ENCODE peak calls at places on chromosomes 12 and 14, in four cellular contexts. Z is adipocyte; P is GM06990; Y is effector CD4-positive, alpha-beta T cell. Q is an unnamed sample.

GRCh38 chr12:67434653-67435375 is 165.7 kb downstream of the CAND1 start:
- DNase-seq in P (no peak), Y (no peak), Z (peak), Q (peak)

GRCh38 chr12:43245947-43246346 is 306.1 kb downstream of the ADAMTS20 start:
- DNase-seq in Z (no peak), Y (no peak), P (no peak), Q (no peak)

GRCh38 chr12:112309797-112310196 is 72.4 kb downstream of the HECTD4 start:
- DNase-seq in Z (peak), P (peak), Y (no peak), Q (peak)

GRCh38 chr14:84493779-84494178 is 1036.2 kb upstream of the FLRT2 start:
- DNase-seq in P (no peak), Y (no peak), Z (no peak), Q (peak)

GRCh38 chr12:50387972-50388478 is 8.4 kb downstream of the FAM186A start:
- DNase-seq in Z (peak), P (no peak), Y (no peak), Q (no peak)

GRCh38 chr12:131223791-131224567 is 270.3 kb downstream of the ADGRD1 start:
- DNase-seq in Z (no peak), P (no peak), Y (no peak), Q (no peak)

GRCh38 chr12:89976866-89977265 is 268.2 kb upstream of the ATP2B1 start:
- DNase-seq in Z (no peak), Y (no peak), P (no peak), Q (no peak)

GRCh38 chr14:72904840-72905561 is 11.1 kb upstream of the DPF3 start:
- DNase-seq in P (no peak), Z (peak), Y (peak), Q (peak)

GRCh38 chr12:111768159-111768895 is 1.6 kb downstream of the ALDH2 start:
- DNase-seq in P (no peak), Y (no peak), Z (no peak), Q (no peak)

GRCh38 chr14:22536853-22537338 is 52.1 kb downstream of the DAD1 start:
- DNase-seq in Y (peak), Z (peak), P (peak), Q (peak)

GRCh38 chr14:89293349-89293916 is 123.6 kb downstream of the FOXN3 start:
- DNase-seq in P (no peak), Y (no peak), Z (no peak), Q (no peak)

GRCh38 chr12:67804168-67804567 is 155.6 kb downstream of the DYRK2 start:
- DNase-seq in Z (no peak), P (no peak), Y (no peak), Q (no peak)

GRCh38 chr12:122969657-122970056 is 3.4 kb upstream of the ABCB9 start:
- DNase-seq in P (no peak), Y (no peak), Z (no peak), Q (no peak)

GRCh38 chr12:1842183-1842904 is 22.0 kb downstream of the LRTM2 start:
- DNase-seq in Y (no peak), P (no peak), Z (no peak), Q (no peak)

GRCh38 chr12:115203661-115204060 is 519.7 kb upstream of the TBX3 start:
- DNase-seq in Z (peak), Y (no peak), P (no peak), Q (peak)

GRCh38 chr14:56452989-56453388 is 126.6 kb upstream of the TMEM260 start:
- DNase-seq in P (no peak), Z (no peak), Y (no peak), Q (no peak)

GRCh38 chr14:55123101-55123500 is 6.0 kb upstream of the LGALS3 start:
- DNase-seq in Y (no peak), P (no peak), Z (peak), Q (peak)

GRCh38 chr14:51869426-51870113 is 9.2 kb downstream of the GNG2 start:
- DNase-seq in Y (peak), P (peak), Z (no peak), Q (no peak)

GRCh38 chr14:49549446-49549845 is 36.7 kb downstream of the RPS29 start:
- DNase-seq in Y (no peak), Z (no peak), P (no peak), Q (no peak)

GRCh38 chr12:69468237-69469026 is 1.8 kb upstream of the FRS2 start:
- DNase-seq in Y (no peak), P (no peak), Z (no peak), Q (no peak)

GRCh38 chr12:639988-640387 is 23.3 kb downstream of the NINJ2 start:
- DNase-seq in P (no peak), Y (no peak), Z (no peak), Q (no peak)

GRCh38 chr12:89448951-89449371 is 75.6 kb downstream of the GALNT4 start:
- DNase-seq in Y (no peak), P (no peak), Z (peak), Q (peak)

GRCh38 chr14:23660290-23661226 is 24.4 kb downstream of the DHRS2 start:
- DNase-seq in Y (no peak), P (no peak), Z (no peak), Q (no peak)

GRCh38 chr14:70052990-70053389 is 135.8 kb downstream of the SLC8A3 start:
- DNase-seq in Z (peak), P (no peak), Y (no peak), Q (peak)

GRCh38 chr12:116130431-116130830 is 147.1 kb downstream of the MED13L start:
- DNase-seq in Z (peak), Y (no peak), P (no peak), Q (no peak)

GRCh38 chr12:30965613-30965985 is 39.1 kb downstream of the TSPAN11 start:
- DNase-seq in P (no peak), Z (no peak), Y (no peak), Q (peak)

GRCh38 chr14:48936352-48936751 is 649.8 kb downstream of the RPS29 start:
- DNase-seq in Y (no peak), P (no peak), Z (no peak), Q (peak)

GRCh38 chr14:74257078-74257987 is 18.1 kb downstream of the VSX2 start:
- DNase-seq in P (peak), Z (peak), Y (peak), Q (peak)

GRCh38 chr12:89346741-89347324 is 5.5 kb downstream of the DUSP6 start:
- DNase-seq in P (peak), Y (no peak), Z (peak), Q (peak)

GRCh38 chr14:65361920-65362319 is 50.6 kb upstream of the FUT8 start:
- DNase-seq in Y (no peak), Z (peak), P (no peak), Q (peak)

GRCh38 chr12:117674313-117674712 is 294.5 kb downstream of the KSR2 start:
- DNase-seq in Z (no peak), P (no peak), Y (no peak), Q (no peak)

Q was measured in choroid plexus epithelial cell.